ENCODE peak calls at places on chromosomes 11 and 22, in five cellular contexts. A is germinal center; S is IMR-90; O is activated CD4-positive, CD25-positive, alpha-beta regulatory T cell; B is HS-27A. Z is an unnamed sample.

GRCh38 chr22:43113516-43114251 is 3.1 kb downstream of the BIK start:
- DNase-seq in B (no peak), S (no peak), O (no peak), A (no peak), Z (no peak)

GRCh38 chr11:122181893-122182292 is 65.9 kb upstream of the BLID start:
- DNase-seq in S (no peak), A (no peak), O (no peak), B (no peak), Z (no peak)

GRCh38 chr11:68692115-68692514 is 7.8 kb downstream of the GAL start:
- DNase-seq in B (no peak), O (no peak), A (no peak), S (no peak), Z (no peak)

GRCh38 chr22:24009227-24010017 is 1.7 kb upstream of the CABIN1 start:
- DNase-seq in A (no peak), O (no peak), S (no peak), B (no peak), Z (peak)

GRCh38 chr11:68454767-68455166 is 5.8 kb upstream of the PPP6R3 start:
- DNase-seq in B (no peak), A (no peak), O (no peak), S (no peak), Z (no peak)

GRCh38 chr22:31081963-31082605 is 966 bp downstream of the SMTN start:
- DNase-seq in A (no peak), O (no peak), B (peak), S (peak), Z (no peak)

GRCh38 chr11:35427158-35427557 is 7.8 kb upstream of the SLC1A2 start:
- DNase-seq in A (no peak), O (no peak), S (peak), B (no peak), Z (no peak)

GRCh38 chr22:40512426-40513136 is 123.9 kb downstream of the MRTFA start:
- DNase-seq in S (peak), A (no peak), O (no peak), B (peak), Z (no peak)

GRCh38 chr11:62050716-62051115 is 73.1 kb upstream of the INCENP start:
- DNase-seq in B (no peak), S (no peak), O (no peak), A (no peak), Z (no peak)

GRCh38 chr11:109644158-109644557 is 222.2 kb downstream of the C11orf87 start:
- DNase-seq in S (no peak), O (no peak), B (no peak), A (no peak), Z (no peak)

GRCh38 chr11:59221438-59221837 is 8.7 kb upstream of the MPEG1 start:
- DNase-seq in A (no peak), S (peak), B (peak), O (no peak), Z (no peak)

GRCh38 chr11:88288560-88288959 is 49.0 kb downstream of the CTSC start:
- DNase-seq in S (peak), O (no peak), A (no peak), B (no peak), Z (no peak)

GRCh38 chr11:65452806-65453490 is 30.4 kb downstream of the NEAT1 start:
- DNase-seq in B (no peak), A (no peak), S (peak), O (no peak), Z (no peak)

GRCh38 chr22:41910599-41911291 is 4.1 kb downstream of the SHISA8 start:
- DNase-seq in S (no peak), O (no peak), B (no peak), A (peak), Z (peak)

GRCh38 chr11:68845351-68846002 is 3.8 kb upstream of the CPT1A start:
- DNase-seq in A (no peak), B (no peak), O (no peak), S (no peak), Z (no peak)

GRCh38 chr22:25282346-25282670 is 62.9 kb downstream of the CRYBB2 start:
- DNase-seq in O (no peak), A (peak), S (no peak), B (no peak), Z (no peak)

GRCh38 chr11:27395556-27396258 is 32.7 kb upstream of the CCDC34 start:
- DNase-seq in B (no peak), S (peak), A (no peak), O (no peak), Z (no peak)

GRCh38 chr22:40352763-40353162 is 6.5 kb downstream of the ADSL start:
- DNase-seq in A (no peak), B (no peak), S (no peak), O (no peak), Z (no peak)

GRCh38 chr22:49965291-49966040 is 4.9 kb downstream of the PIM3 start:
- DNase-seq in S (no peak), O (no peak), B (no peak), A (no peak), Z (no peak)

GRCh38 chr22:43147821-43148220 is 3.5 kb upstream of the TSPO start:
- DNase-seq in A (no peak), S (no peak), O (no peak), B (no peak), Z (no peak)

GRCh38 chr11:76801205-76801604 is 18.0 kb downstream of the TSKU start:
- DNase-seq in O (no peak), B (no peak), S (no peak), A (no peak), Z (no peak)

GRCh38 chr22:37410174-37411055 is 16.9 kb downstream of the ELFN2 start:
- DNase-seq in O (no peak), S (no peak), B (no peak), A (no peak), Z (no peak)

GRCh38 chr11:123762422-123762821 is 8.1 kb upstream of the OR6X1 start:
- DNase-seq in A (no peak), S (no peak), O (no peak), B (no peak), Z (no peak)

GRCh38 chr11:100556781-100557180 is 130.3 kb upstream of the ARHGAP42 start:
- DNase-seq in S (no peak), B (no peak), O (no peak), A (no peak), Z (no peak)

GRCh38 chr11:46390331-46391171 is 1.0 kb downstream of the CHRM4 start:
- DNase-seq in A (no peak), O (no peak), B (no peak), S (no peak), Z (no peak)

GRCh38 chr22:28025333-28025732 is 106.3 kb upstream of the PITPNB start:
- DNase-seq in B (no peak), A (no peak), S (no peak), O (no peak), Z (no peak)

GRCh38 chr11:115446214-115446613 is 58.0 kb downstream of the CADM1 start:
- DNase-seq in B (no peak), O (no peak), S (no peak), A (no peak), Z (no peak)

GRCh38 chr11:119284344-119285157 is 32.4 kb downstream of the MCAM start:
- DNase-seq in B (no peak), S (peak), O (no peak), A (peak), Z (peak)

GRCh38 chr22:50530857-50531545 is 1.2 kb upstream of the TYMP start:
- DNase-seq in S (peak), A (peak), O (peak), B (no peak), Z (peak)

GRCh38 chr11:68353118-68353517 is 40.7 kb downstream of the LRP5 start:
- DNase-seq in A (no peak), B (no peak), S (no peak), O (no peak), Z (no peak)

GRCh38 chr11:124050770-124051169 is 9.6 kb upstream of the OR10G7 start:
- DNase-seq in A (no peak), O (no peak), B (no peak), S (no peak), Z (no peak)